ENCODE peak calls at places on chromosomes 5 and 9, in nine cellular contexts. One of them, this sample, is unnamed.

GRCh38 chr5:8907168-8907868 is 638.6 kb downstream of the SEMA5A start:
- DNase-seq in upper lobe of right lung: no peak
- DNase-seq in tibial artery: no peak
- DNase-seq in GM12865: no peak
- DNase-seq in Caco-2: no peak
- DNase-seq in left ventricle myocardium inferior: no peak
- DNase-seq in uterus: no peak
- DNase-seq in endodermal cell: no peak
- DNase-seq in HCT116: no peak
- DNase-seq in this sample: no peak

GRCh38 chr9:131692612-131692976 is 47.3 kb downstream of the RAPGEF1 start:
- DNase-seq in HCT116: no peak
- DNase-seq in left ventricle myocardium inferior: no peak
- DNase-seq in uterus: no peak
- DNase-seq in tibial artery: no peak
- DNase-seq in Caco-2: no peak
- DNase-seq in GM12865: no peak
- DNase-seq in endodermal cell: no peak
- DNase-seq in upper lobe of right lung: no peak
- DNase-seq in this sample: peak; percentile 8

GRCh38 chr5:135880801-135881200 is 14.8 kb downstream of the IL9 start:
- DNase-seq in endodermal cell: no peak
- DNase-seq in left ventricle myocardium inferior: no peak
- DNase-seq in Caco-2: no peak
- DNase-seq in GM12865: no peak
- DNase-seq in uterus: no peak
- DNase-seq in HCT116: no peak
- DNase-seq in tibial artery: no peak
- DNase-seq in upper lobe of right lung: no peak
- DNase-seq in this sample: no peak

GRCh38 chr9:76023715-76024195 is 133.3 kb downstream of the PCSK5 start:
- DNase-seq in left ventricle myocardium inferior: no peak
- DNase-seq in upper lobe of right lung: no peak
- DNase-seq in Caco-2: no peak
- DNase-seq in HCT116: peak; percentile 39
- DNase-seq in tibial artery: no peak
- DNase-seq in endodermal cell: no peak
- DNase-seq in GM12865: no peak
- DNase-seq in uterus: no peak
- DNase-seq in this sample: no peak

GRCh38 chr5:179319123-179319522 is 26.1 kb downstream of the ADAMTS2 start:
- DNase-seq in tibial artery: no peak
- DNase-seq in Caco-2: peak; percentile 17
- DNase-seq in GM12865: no peak
- DNase-seq in uterus: no peak
- DNase-seq in upper lobe of right lung: peak; percentile 29
- DNase-seq in left ventricle myocardium inferior: no peak
- DNase-seq in HCT116: no peak
- DNase-seq in endodermal cell: no peak
- DNase-seq in this sample: no peak

GRCh38 chr9:133855802-133856592 is 117.8 kb upstream of the SARDH start:
- DNase-seq in tibial artery: peak; percentile 53
- DNase-seq in Caco-2: peak; percentile 94
- DNase-seq in uterus: peak; percentile 44
- DNase-seq in endodermal cell: no peak
- DNase-seq in HCT116: no peak
- DNase-seq in GM12865: no peak
- DNase-seq in left ventricle myocardium inferior: no peak
- DNase-seq in upper lobe of right lung: peak; percentile 74
- DNase-seq in this sample: no peak

GRCh38 chr5:169696621-169697517 is 59.8 kb downstream of the DOCK2 start:
- DNase-seq in endodermal cell: no peak
- DNase-seq in Caco-2: no peak
- DNase-seq in left ventricle myocardium inferior: no peak
- DNase-seq in uterus: no peak
- DNase-seq in tibial artery: no peak
- DNase-seq in GM12865: no peak
- DNase-seq in upper lobe of right lung: no peak
- DNase-seq in HCT116: no peak
- DNase-seq in this sample: no peak

GRCh38 chr5:112886975-112887374 is 25.9 kb downstream of the SRP19 start:
- DNase-seq in Caco-2: no peak
- DNase-seq in uterus: no peak
- DNase-seq in HCT116: no peak
- DNase-seq in upper lobe of right lung: no peak
- DNase-seq in endodermal cell: no peak
- DNase-seq in left ventricle myocardium inferior: no peak
- DNase-seq in GM12865: no peak
- DNase-seq in tibial artery: no peak
- DNase-seq in this sample: no peak

GRCh38 chr9:99451121-99451606 is 229.1 kb downstream of the SEC61B start:
- DNase-seq in uterus: no peak
- DNase-seq in tibial artery: no peak
- DNase-seq in left ventricle myocardium inferior: peak; percentile 46
- DNase-seq in GM12865: no peak
- DNase-seq in HCT116: no peak
- DNase-seq in upper lobe of right lung: no peak
- DNase-seq in endodermal cell: peak; percentile 69
- DNase-seq in Caco-2: no peak
- DNase-seq in this sample: no peak

GRCh38 chr5:37769108-37769507 is 70.7 kb downstream of the GDNF start:
- DNase-seq in Caco-2: no peak
- DNase-seq in upper lobe of right lung: no peak
- DNase-seq in GM12865: no peak
- DNase-seq in endodermal cell: no peak
- DNase-seq in left ventricle myocardium inferior: no peak
- DNase-seq in uterus: no peak
- DNase-seq in HCT116: no peak
- DNase-seq in tibial artery: no peak
- DNase-seq in this sample: no peak

GRCh38 chr5:58462623-58463230 is 2.8 kb upstream of the PLK2 start:
- DNase-seq in uterus: peak; percentile 28
- DNase-seq in upper lobe of right lung: no peak
- DNase-seq in left ventricle myocardium inferior: no peak
- DNase-seq in GM12865: peak; percentile 68
- DNase-seq in Caco-2: no peak
- DNase-seq in HCT116: peak; percentile 61
- DNase-seq in tibial artery: peak; percentile 28
- DNase-seq in endodermal cell: no peak
- DNase-seq in this sample: peak; percentile 34

GRCh38 chr9:77426712-77427111 is 221.4 kb downstream of the GNA14 start:
- DNase-seq in upper lobe of right lung: no peak
- DNase-seq in HCT116: no peak
- DNase-seq in Caco-2: no peak
- DNase-seq in endodermal cell: no peak
- DNase-seq in tibial artery: no peak
- DNase-seq in uterus: no peak
- DNase-seq in left ventricle myocardium inferior: no peak
- DNase-seq in GM12865: no peak
- DNase-seq in this sample: no peak

GRCh38 chr9:88075966-88076285 is 62.3 kb downstream of the SPATA31C2 start:
- DNase-seq in GM12865: no peak
- DNase-seq in endodermal cell: no peak
- DNase-seq in Caco-2: no peak
- DNase-seq in HCT116: no peak
- DNase-seq in left ventricle myocardium inferior: no peak
- DNase-seq in upper lobe of right lung: no peak
- DNase-seq in uterus: peak; percentile 30
- DNase-seq in tibial artery: no peak
- DNase-seq in this sample: no peak
- H3K4me3 ChIP-seq in GM12865: no peak overlapping the region
- H3K4me3 ChIP-seq in endodermal cell: peak overlapping the region; percentile 80
- H3K4me3 ChIP-seq in Caco-2: peak overlapping the region; percentile 41
- H3K4me3 ChIP-seq in HCT116: peak overlapping the region; percentile 65
- H3K4me3 ChIP-seq in left ventricle myocardium inferior: peak overlapping the region; percentile 76
- H3K4me3 ChIP-seq in upper lobe of right lung: peak overlapping the region; percentile 55
- H3K4me3 ChIP-seq in uterus: peak overlapping the region; percentile 48
- H3K4me3 ChIP-seq in tibial artery: peak overlapping the region; percentile 51
- H3K4me3 ChIP-seq in this sample: peak overlapping the region; percentile 15

GRCh38 chr5:143685416-143685815 is 126.5 kb upstream of the HMHB1 start:
- DNase-seq in left ventricle myocardium inferior: no peak
- DNase-seq in upper lobe of right lung: no peak
- DNase-seq in tibial artery: no peak
- DNase-seq in HCT116: no peak
- DNase-seq in endodermal cell: no peak
- DNase-seq in uterus: no peak
- DNase-seq in GM12865: no peak
- DNase-seq in Caco-2: no peak
- DNase-seq in this sample: no peak
- TF ChIP-seq CTCF in left ventricle myocardium inferior: peak; percentile 50
- TF ChIP-seq CTCF in upper lobe of right lung: peak; percentile 21
- TF ChIP-seq CTCF in tibial artery: no peak
- TF ChIP-seq CTCF in HCT116: peak; percentile 40
- TF ChIP-seq CTCF in endodermal cell: peak; percentile 50
- TF ChIP-seq CTCF in uterus: no peak
- TF ChIP-seq CTCF in GM12865: no peak
- TF ChIP-seq CTCF in Caco-2: no peak
- TF ChIP-seq CTCF in this sample: no peak

GRCh38 chr9:130660683-130661460 is 3.5 kb upstream of the PRDM12 start:
- DNase-seq in upper lobe of right lung: no peak
- DNase-seq in uterus: no peak
- DNase-seq in endodermal cell: peak; percentile 73
- DNase-seq in Caco-2: no peak
- DNase-seq in left ventricle myocardium inferior: no peak
- DNase-seq in tibial artery: no peak
- DNase-seq in GM12865: no peak
- DNase-seq in HCT116: no peak
- DNase-seq in this sample: no peak
- H3K4me3 ChIP-seq in upper lobe of right lung: peak overlapping the region; percentile 39
- H3K4me3 ChIP-seq in uterus: peak overlapping the region; percentile 11
- H3K4me3 ChIP-seq in endodermal cell: no peak overlapping the region
- H3K4me3 ChIP-seq in Caco-2: peak overlapping the region; percentile 16
- H3K4me3 ChIP-seq in left ventricle myocardium inferior: peak overlapping the region; percentile 58
- H3K4me3 ChIP-seq in tibial artery: peak overlapping the region; percentile 21
- H3K4me3 ChIP-seq in GM12865: no peak overlapping the region
- H3K4me3 ChIP-seq in HCT116: no peak overlapping the region
- H3K4me3 ChIP-seq in this sample: no peak overlapping the region

DNA sequence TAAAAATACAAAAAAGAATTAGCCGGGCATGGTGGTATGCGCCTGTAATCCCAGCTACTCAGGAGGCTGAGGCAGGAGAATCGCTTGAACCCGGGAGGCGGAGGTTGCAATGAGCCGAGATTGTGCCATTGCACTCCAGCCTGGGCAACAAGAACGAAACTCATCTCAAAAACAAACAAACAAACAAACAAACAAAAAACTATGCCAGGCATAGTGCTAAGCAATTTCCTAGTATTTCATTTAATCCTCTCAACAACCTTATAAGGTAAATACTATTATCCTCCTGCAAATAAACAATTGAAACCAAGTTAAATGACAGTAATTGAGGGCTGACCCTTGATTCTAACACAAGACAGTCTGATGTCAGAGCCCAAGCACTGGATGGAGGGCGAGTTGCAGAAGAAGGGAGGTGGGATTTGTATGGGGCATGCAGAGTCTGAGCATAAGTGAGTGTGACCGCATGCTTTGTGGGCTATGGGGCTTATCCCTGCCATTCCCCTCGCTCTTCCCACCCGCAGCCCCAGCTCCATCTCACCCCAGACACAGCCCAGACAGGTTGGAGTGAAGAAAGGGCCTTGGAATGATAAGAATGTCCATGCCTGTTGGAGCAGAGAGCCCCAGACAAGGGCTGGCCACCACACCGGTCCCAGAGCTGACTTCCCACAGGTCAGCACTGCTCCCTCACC is 24.3 kb upstream of the RPS14 start:
- DNase-seq in Caco-2: peak; percentile 96
- DNase-seq in uterus: no peak
- DNase-seq in left ventricle myocardium inferior: no peak
- DNase-seq in GM12865: no peak
- DNase-seq in tibial artery: no peak
- DNase-seq in HCT116: no peak
- DNase-seq in upper lobe of right lung: peak; percentile 77
- DNase-seq in endodermal cell: peak; percentile 96
- DNase-seq in this sample: no peak
- TF ChIP-seq CTCF in Caco-2: no peak
- TF ChIP-seq CTCF in uterus: no peak
- TF ChIP-seq CTCF in left ventricle myocardium inferior: no peak
- TF ChIP-seq CTCF in GM12865: no peak
- TF ChIP-seq CTCF in tibial artery: no peak
- TF ChIP-seq CTCF in HCT116: no peak
- TF ChIP-seq CTCF in upper lobe of right lung: no peak
- TF ChIP-seq CTCF in endodermal cell: no peak
- TF ChIP-seq CTCF in this sample: no peak

GRCh38 chr5:141356950-141357349 is 2.1 kb downstream of the PCDHGA4 start:
- DNase-seq in upper lobe of right lung: no peak
- DNase-seq in endodermal cell: no peak
- DNase-seq in uterus: no peak
- DNase-seq in Caco-2: no peak
- DNase-seq in HCT116: no peak
- DNase-seq in tibial artery: no peak
- DNase-seq in GM12865: no peak
- DNase-seq in left ventricle myocardium inferior: no peak
- DNase-seq in this sample: no peak
- H3K4me3 ChIP-seq in upper lobe of right lung: no peak overlapping the region
- H3K4me3 ChIP-seq in endodermal cell: no peak overlapping the region
- H3K4me3 ChIP-seq in uterus: no peak overlapping the region
- H3K4me3 ChIP-seq in Caco-2: no peak overlapping the region
- H3K4me3 ChIP-seq in HCT116: no peak overlapping the region
- H3K4me3 ChIP-seq in tibial artery: no peak overlapping the region
- H3K4me3 ChIP-seq in GM12865: no peak overlapping the region
- H3K4me3 ChIP-seq in left ventricle myocardium inferior: peak overlapping the region; percentile 7
- H3K4me3 ChIP-seq in this sample: no peak overlapping the region

This sample was measured in lower leg skin.